ENCODE peak calls at places on chromosomes 13 and 19, in eight cellular contexts. W is psoas muscle, P is nephron progenitor cell, N is AG10803, O is PC-3, E is foreskin keratinocyte, D is right lobe of liver, J is cardiac fibroblast. A is an unnamed sample.
A peak's percentile ranks its signal among the peaks of the same experiment; 100 is the strongest.

GRCh38 chr13:43988302-43988701 is 108.6 kb downstream of the LACC1 start:
- DNase-seq in W (no peak), P (no peak), N (no peak), O (peak; percentile 17), E (no peak), D (no peak), J (peak; percentile 11), A (no peak)

GRCh38 chr13:103960011-103960410 is 893.8 kb upstream of the SLC10A2 start:
- DNase-seq in W (no peak), P (no peak), N (no peak), O (no peak), E (no peak), D (no peak), J (no peak), A (no peak)

GRCh38 chr13:77751513-77752456 is 54.3 kb downstream of the SLAIN1 start:
- DNase-seq in W (no peak), P (peak; percentile 23), N (peak; percentile 43), O (peak; percentile 66), E (peak; percentile 11), D (no peak), J (peak; percentile 63), A (no peak)

GRCh38 chr19:17560205-17560595 is 4.8 kb downstream of the COLGALT1 start:
- DNase-seq in W (peak; percentile 53), P (no peak), N (peak; percentile 89), O (no peak), E (no peak), D (no peak), J (peak; percentile 98), A (no peak)

GRCh38 chr19:45424191-45425058 is 708 bp upstream of the ERCC1 start:
- DNase-seq in W (peak; percentile 82), P (peak; percentile 45), N (peak; percentile 92), O (peak; percentile 95), E (peak; percentile 95), D (peak; percentile 72), J (peak; percentile 91), A (no peak)

GRCh38 chr13:46535822-46536221 is 17.1 kb upstream of the LRCH1 start:
- DNase-seq in W (no peak), P (no peak), N (no peak), O (no peak), E (no peak), D (no peak), J (no peak), A (no peak)

GRCh38 chr13:30140973-30141372 is 166.4 kb downstream of the KATNAL1 start:
- DNase-seq in W (no peak), P (no peak), N (no peak), O (no peak), E (no peak), D (no peak), J (no peak), A (no peak)

GRCh38 chr13:20828540-20829364 is 55.0 kb upstream of the EEF1AKMT1 start:
- DNase-seq in W (no peak), P (peak; percentile 16), N (peak; percentile 58), O (peak; percentile 75), E (peak; percentile 17), D (no peak), J (peak; percentile 75), A (no peak)

GRCh38 chr13:77696006-77696862 is 1.3 kb upstream of the SLAIN1 start:
- DNase-seq in W (no peak), P (no peak), N (no peak), O (peak; percentile 47), E (no peak), D (no peak), J (no peak), A (no peak)

GRCh38 chr13:20760872-20761271 is 12.9 kb downstream of the EEF1AKMT1 start:
- DNase-seq in W (no peak), P (no peak), N (no peak), O (no peak), E (no peak), D (no peak), J (no peak), A (no peak)

GRCh38 chr13:23378009-23378632 is 55.4 kb downstream of the SACS start:
- DNase-seq in W (no peak), P (no peak), N (peak; percentile 99), O (peak; percentile 87), E (peak; percentile 87), D (no peak), J (peak; percentile 92), A (no peak)

GRCh38 chr19:30434797-30435594 is 62.8 kb downstream of the ZNF536 start:
- DNase-seq in W (no peak), P (no peak), N (no peak), O (no peak), E (no peak), D (no peak), J (no peak), A (no peak)

GRCh38 chr19:49475995-49476880 is 2.2 kb downstream of the FLT3LG start:
- DNase-seq in W (peak; percentile 60), P (peak; percentile 86), N (no peak), O (no peak), E (no peak), D (no peak), J (peak; percentile 52), A (peak; percentile 84)

GRCh38 chr13:75222031-75222430 is 259.9 kb downstream of the TBC1D4 start:
- DNase-seq in W (no peak), P (no peak), N (peak; percentile 80), O (no peak), E (no peak), D (no peak), J (peak; percentile 76), A (no peak)

GRCh38 chr13:51768378-51768921 is 35.5 kb downstream of the DHRS12 start:
- DNase-seq in W (no peak), P (peak; percentile 21), N (no peak), O (no peak), E (no peak), D (no peak), J (no peak), A (no peak)

GRCh38 chr13:47459512-47459911 is 541.6 kb downstream of the SUCLA2 start:
- DNase-seq in W (no peak), P (no peak), N (peak; percentile 40), O (peak; percentile 42), E (no peak), D (no peak), J (peak; percentile 61), A (no peak)

GRCh38 chr13:49240017-49240416 is 7.7 kb upstream of the CDADC1 start:
- DNase-seq in W (no peak), P (no peak), N (no peak), O (peak; percentile 52), E (no peak), D (no peak), J (peak; percentile 40), A (no peak)

GRCh38 chr19:46717034-46717715 is at the start of gene PRKD2:
- DNase-seq in W (peak; percentile 93), P (peak; percentile 98), N (peak; percentile 77), O (peak; percentile 69), E (no peak), D (peak; percentile 93), J (peak; percentile 87), A (peak; percentile 96)

GRCh38 chr19:33804021-33804799 is 7.5 kb downstream of the KCTD15 start:
- DNase-seq in W (peak; percentile 38), P (no peak), N (peak; percentile 71), O (peak; percentile 62), E (peak; percentile 47), D (peak; percentile 96), J (peak; percentile 84), A (no peak)

GRCh38 chr13:109332501-109333499 is 453.6 kb downstream of the IRS2 start:
- DNase-seq in W (no peak), P (no peak), N (no peak), O (no peak), E (no peak), D (no peak), J (no peak), A (no peak)

GRCh38 chr13:97030705-97031452 is 36.6 kb upstream of the OXGR1 start:
- DNase-seq in W (no peak), P (no peak), N (peak; percentile 54), O (peak; percentile 60), E (peak; percentile 2), D (no peak), J (peak; percentile 84), A (no peak)
- TF ChIP-seq CTCF in W (no peak), P (peak; percentile 32), N (peak; percentile 44), O (peak; percentile 58), E (peak; percentile 59), D (no peak), J (peak; percentile 39), A (peak; percentile 48)

DNA sequence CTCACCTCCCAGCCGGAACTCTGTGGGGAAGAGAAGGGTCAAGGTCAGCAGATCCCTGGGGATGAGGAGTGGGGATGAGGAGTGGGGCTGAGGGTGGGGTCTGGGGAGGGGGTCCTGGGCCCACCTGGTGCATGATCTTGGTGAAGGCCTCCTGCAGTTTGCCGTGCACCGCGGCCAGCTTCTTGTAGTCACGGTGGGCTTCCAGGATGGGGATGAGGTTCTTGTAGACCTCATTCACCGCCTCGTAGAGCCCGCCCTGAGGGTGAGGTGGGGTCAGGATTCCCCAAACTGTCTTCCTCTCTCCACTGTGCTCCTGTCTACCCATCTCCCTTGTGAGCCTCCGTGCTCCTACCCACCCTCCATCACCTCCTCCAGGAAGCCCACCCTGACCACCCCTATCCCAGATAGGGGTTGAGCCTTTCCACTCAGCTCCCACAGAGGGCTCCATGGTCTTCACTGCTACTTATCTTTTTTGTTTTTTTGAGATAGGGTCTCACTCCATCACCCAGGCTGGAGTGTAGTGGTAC is 6.8 kb upstream of the KANK2 start:
- DNase-seq in W (no peak), P (no peak), N (no peak), O (no peak), E (no peak), D (no peak), J (no peak), A (no peak)
- TF ChIP-seq CTCF in W (no peak), P (no peak), N (no peak), O (peak; percentile 22), E (no peak), D (no peak), J (no peak), A (no peak)

GRCh38 chr13:111636271-111636670 is 315.8 kb downstream of the TEX29 start:
- DNase-seq in W (no peak), P (no peak), N (no peak), O (no peak), E (no peak), D (peak; percentile 7), J (no peak), A (no peak)

GRCh38 chr13:111638233-111638632 is 317.8 kb downstream of the TEX29 start:
- DNase-seq in W (no peak), P (no peak), N (no peak), O (no peak), E (no peak), D (no peak), J (no peak), A (no peak)

GRCh38 chr13:111636804-111637203 is 316.4 kb downstream of the TEX29 start:
- DNase-seq in W (no peak), P (no peak), N (no peak), O (no peak), E (no peak), D (peak; percentile 22), J (no peak), A (no peak)

GRCh38 chr13:111639196-111639705 is 318.8 kb downstream of the TEX29 start:
- DNase-seq in W (no peak), P (no peak), N (no peak), O (no peak), E (no peak), D (peak; percentile 31), J (no peak), A (no peak)

GRCh38 chr13:111637365-111637764 is 316.9 kb downstream of the TEX29 start:
- DNase-seq in W (no peak), P (no peak), N (no peak), O (no peak), E (no peak), D (peak; percentile 8), J (no peak), A (no peak)
- TF ChIP-seq CTCF in W (no peak), P (no peak), N (no peak), O (no peak), E (no peak), D (no peak), J (no peak), A (no peak)

GRCh38 chr19:38715540-38715939 is 28.7 kb downstream of the CAPN12 start:
- DNase-seq in W (no peak), P (no peak), N (no peak), O (no peak), E (no peak), D (no peak), J (peak; percentile 43), A (no peak)
- TF ChIP-seq CTCF in W (no peak), P (no peak), N (no peak), O (no peak), E (no peak), D (no peak), J (no peak), A (no peak)